ENCODE peak calls at places on chromosomes 11 and 22, in four cellular contexts. J is stromal cell of bone marrow, F is A172, G is AG20443. H is an unnamed sample.
A peak's percentile ranks its signal among the peaks of the same experiment; 100 is the strongest.

GRCh38 chr22:37016134-37016910 is 2.9 kb downstream of the TST start:
- DNase-seq in J (no peak), F (no peak), G (no peak), H (no peak)

GRCh38 chr11:7492253-7492652 is 6.9 kb downstream of the OLFML1 start:
- DNase-seq in J (no peak), F (no peak), G (no peak), H (no peak)

GRCh38 chr11:117597083-117597482 is 199.9 kb downstream of the DSCAML1 start:
- DNase-seq in J (no peak), F (peak; percentile 43), G (peak; percentile 43), H (peak; percentile 33)

GRCh38 chr11:131579932-131580387 is 209.5 kb downstream of the NTM start:
- DNase-seq in J (peak; percentile 47), F (peak; percentile 1), G (peak; percentile 88), H (peak; percentile 72)

GRCh38 chr11:1563149-1563638 is 8.9 kb downstream of the DUSP8 start:
- DNase-seq in J (no peak), F (no peak), G (no peak), H (no peak)

GRCh38 chr22:49536571-49537131 is 291.0 kb downstream of the BRD1 start:
- DNase-seq in J (no peak), F (no peak), G (no peak), H (no peak)

GRCh38 chr22:23106906-23107367 is 34.9 kb downstream of the RSPH14 start:
- DNase-seq in J (no peak), F (no peak), G (no peak), H (no peak)

GRCh38 chr11:37087650-37088572 is 489.9 kb upstream of the RAG2 start:
- DNase-seq in J (no peak), F (no peak), G (no peak), H (no peak)

GRCh38 chr11:60836866-60837510 is 4.9 kb upstream of the CCDC86 start:
- DNase-seq in J (no peak), F (no peak), G (no peak), H (no peak)

GRCh38 chr11:116879789-116880402 is 42.5 kb upstream of the APOA1 start:
- DNase-seq in J (peak; percentile 72), F (peak; percentile 35), G (peak; percentile 67), H (no peak)

GRCh38 chr22:22721681-22722309 is 77.4 kb downstream of the GGTLC2 start:
- DNase-seq in J (peak; percentile 48), F (no peak), G (no peak), H (peak; percentile 72)

GRCh38 chr11:94171693-94172440 is 43.2 kb downstream of the PANX1 start:
- DNase-seq in J (no peak), F (no peak), G (peak; percentile 79), H (peak; percentile 29)

GRCh38 chr11:2207773-2208621 is 36.4 kb upstream of the TH start:
- DNase-seq in J (no peak), F (no peak), G (no peak), H (no peak)

GRCh38 chr11:123166095-123166559 is 28.9 kb downstream of the CLMP start:
- DNase-seq in J (no peak), F (peak; percentile 47), G (no peak), H (no peak)

GRCh38 chr11:62919898-62920640 is 1.1 kb downstream of the CHRM1 start:
- DNase-seq in J (no peak), F (no peak), G (no peak), H (no peak)

GRCh38 chr11:9004310-9004945 is 627 bp upstream of the NRIP3 start:
- DNase-seq in J (no peak), F (no peak), G (no peak), H (no peak)

GRCh38 chr11:22884268-22884667 is 24.0 kb upstream of the CCDC179 start:
- DNase-seq in J (no peak), F (no peak), G (no peak), H (no peak)

GRCh38 chr11:24635588-24636290 is 138.9 kb downstream of the LUZP2 start:
- DNase-seq in J (no peak), F (peak; percentile 18), G (no peak), H (no peak)

GRCh38 chr11:9875402-9875801 is 211.5 kb downstream of the SWAP70 start:
- DNase-seq in J (no peak), F (no peak), G (no peak), H (no peak)

GRCh38 chr11:32821517-32821916 is 8.2 kb upstream of the PRRG4 start:
- DNase-seq in J (no peak), F (peak; percentile 59), G (no peak), H (no peak)

GRCh38 chr11:826836-827145 is 928 bp upstream of the CRACR2B start:
- DNase-seq in J (no peak), F (no peak), G (no peak), H (no peak)

GRCh38 chr11:26649884-26650283 is 72.0 kb downstream of the SLC5A12 start:
- DNase-seq in J (peak; percentile 50), F (peak; percentile 76), G (peak; percentile 73), H (peak; percentile 28)

GRCh38 chr11:126500981-126501380 is 145.5 kb downstream of the ST3GAL4 start:
- DNase-seq in J (no peak), F (no peak), G (no peak), H (no peak)

GRCh38 chr11:120854988-120855387 is 168.9 kb upstream of the TBCEL start:
- DNase-seq in J (no peak), F (no peak), G (peak; percentile 24), H (no peak)

GRCh38 chr11:106765849-106766248 is 252.4 kb downstream of the GUCY1A2 start:
- DNase-seq in J (no peak), F (no peak), G (no peak), H (no peak)

GRCh38 chr11:18490736-18491485 is 35.3 kb downstream of the LDHAL6A start:
- DNase-seq in J (no peak), F (no peak), G (no peak), H (no peak)

GRCh38 chr11:114359342-114359741 is 41.0 kb downstream of the C11orf71 start:
- DNase-seq in J (no peak), F (no peak), G (no peak), H (no peak)

GRCh38 chr11:64935634-64936081 is at the start of gene GPHA2:
- DNase-seq in J (no peak), F (no peak), G (peak; percentile 62), H (no peak)

GRCh38 chr11:3959015-3959917 is 103.8 kb downstream of the STIM1 start:
- DNase-seq in J (peak; percentile 88), F (peak; percentile 25), G (peak; percentile 79), H (no peak)

GRCh38 chr11:16126361-16126760 is 230.0 kb downstream of the SOX6 start:
- DNase-seq in J (no peak), F (no peak), G (no peak), H (no peak)

GRCh38 chr11:18493310-18493709 is 33.4 kb downstream of the TSG101 start:
- DNase-seq in J (no peak), F (no peak), G (no peak), H (no peak)

GRCh38 chr11:86446924-86447285 is 72.2 kb downstream of the CCDC81 start:
- DNase-seq in J (no peak), F (no peak), G (no peak), H (no peak)